ENCODE peak calls at places on chromosome 13, in ten cellular contexts. N, H, Q, I, Y, W, C, G, D and J are unnamed samples. For H3K36me3, the result is how much of the 10 kb centered on the place peaks cover.

GRCh38 chr13:27034678-27035111 is 136.9 kb downstream of the USP12 start:
- DNase-seq in G (no peak), W (no peak), Y (no peak), N (no peak), D (no peak), C (no peak), I (no peak), Q (no peak), H (no peak), J (no peak)

GRCh38 chr13:51643882-51644281 is 59.6 kb downstream of the WDFY2 start:
- DNase-seq in I (no peak), N (no peak), W (no peak), C (no peak), Y (peak), Q (no peak), G (no peak), H (no peak), D (no peak), J (no peak)

GRCh38 chr13:50033696-50034095 is 18.5 kb downstream of the KCNRG start:
- DNase-seq in D (no peak), N (no peak), G (no peak), Y (peak), C (no peak), H (no peak), I (no peak), W (no peak), Q (no peak), J (no peak)

GRCh38 chr13:102680842-102681725 is 13.8 kb downstream of the METTL21C start:
- DNase-seq in Y (peak), G (no peak), W (no peak), Q (no peak), D (no peak), H (no peak), I (no peak), N (peak), C (no peak), J (no peak)

GRCh38 chr13:88248393-88248792 is 577.2 kb downstream of the SLITRK5 start:
- DNase-seq in Y (no peak), D (no peak), Q (no peak), H (no peak), I (no peak), N (no peak), W (no peak), C (no peak), G (peak), J (no peak)

GRCh38 chr13:35699181-35699580 is 222.7 kb upstream of the MAB21L1 start:
- DNase-seq in D (no peak), H (no peak), Y (peak), I (no peak), N (no peak), W (no peak), C (no peak), G (no peak), Q (no peak), J (no peak)

GRCh38 chr13:46638262-46638661 is 85.3 kb downstream of the LRCH1 start:
- DNase-seq in Y (no peak), N (no peak), W (no peak), Q (no peak), C (no peak), G (no peak), H (no peak), I (no peak), D (no peak), J (no peak)

GRCh38 chr13:50261502-50261901 is 246.3 kb downstream of the KCNRG start:
- DNase-seq in D (no peak), Q (no peak), N (no peak), C (no peak), H (no peak), G (no peak), W (no peak), Y (no peak), I (no peak), J (no peak)

DNA sequence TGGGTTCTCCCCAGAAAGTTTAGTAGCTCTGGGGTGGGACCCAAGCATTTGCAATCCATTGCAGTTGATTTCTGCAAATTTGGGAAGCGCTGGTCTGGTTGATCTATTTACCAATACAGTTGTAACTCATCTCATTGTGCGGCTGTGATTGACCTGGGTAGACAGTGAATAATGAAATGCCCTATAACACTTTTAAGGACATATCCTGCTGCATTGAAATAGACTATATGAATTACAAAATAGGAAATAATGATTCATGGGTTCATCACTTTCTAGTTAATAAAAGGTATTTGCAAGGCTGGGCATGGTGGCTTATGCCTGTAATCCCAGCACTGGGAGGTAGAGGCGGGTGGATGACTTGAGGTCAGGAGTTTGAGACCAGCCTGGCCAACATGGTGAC is 59.0 kb upstream of the FARP1 start:
- DNase-seq in D (no peak), Y (no peak), W (no peak), N (no peak), I (no peak), H (no peak), Q (no peak), G (no peak), C (no peak), J (no peak)
- H3K27ac ChIP-seq in D (no peak), Y (peak), W (no peak), N (no peak), I (no peak), H (no peak), Q (no peak), G (no peak), C (no peak), J (no peak)

GRCh38 chr13:41428155-41428554 is 29.2 kb upstream of the RGCC start:
- DNase-seq in Y (no peak), D (no peak), W (no peak), G (peak), N (peak), Q (no peak), C (no peak), I (no peak), H (peak), J (no peak)

GRCh38 chr13:41426047-41426446 is 31.3 kb upstream of the RGCC start:
- DNase-seq in Y (no peak), H (peak), I (no peak), N (no peak), Q (no peak), D (no peak), W (no peak), G (no peak), C (no peak), J (no peak)

GRCh38 chr13:41427700-41428099 is 29.6 kb upstream of the RGCC start:
- DNase-seq in H (no peak), C (no peak), D (no peak), G (no peak), I (no peak), Y (no peak), Q (no peak), W (no peak), N (no peak), J (no peak)
- H3K4me3 ChIP-seq in H (peak), C (no peak), D (no peak), G (peak), I (no peak), Y (peak), Q (no peak), W (no peak), N (no peak), J (no peak)

GRCh38 chr13:110462091-110462490 is 99.4 kb downstream of the RAB20 start:
- DNase-seq in G (no peak), W (no peak), Y (no peak), H (no peak), Q (no peak), N (no peak), C (no peak), D (no peak), I (no peak), J (no peak)
- H3K36me3 ChIP-seq in G (under half), W (half or more), Y (under half), H (half or more), Q (under half), N (under half), C (half or more), D (under half), I (under half), J (under half)

GRCh38 chr13:43516401-43516826 is 270.4 kb downstream of the ENOX1 start:
- DNase-seq in I (no peak), H (no peak), Q (no peak), C (no peak), W (no peak), Y (peak), G (no peak), D (peak), N (no peak), J (no peak)
- H3K27ac ChIP-seq in I (peak), H (no peak), Q (no peak), C (no peak), W (no peak), Y (no peak), G (no peak), D (peak), N (no peak), J (no peak)

GRCh38 chr13:36801035-36801434 is 18.0 kb upstream of the RFXAP start:
- DNase-seq in N (no peak), G (no peak), D (no peak), H (no peak), C (peak), I (no peak), W (no peak), Q (no peak), Y (no peak), J (no peak)

GRCh38 chr13:36806102-36806501 is 12.9 kb upstream of the RFXAP start:
- DNase-seq in I (no peak), N (no peak), D (no peak), Q (no peak), W (no peak), Y (no peak), C (no peak), H (no peak), G (no peak), J (no peak)

GRCh38 chr13:36807616-36808015 is 11.4 kb upstream of the RFXAP start:
- DNase-seq in Y (no peak), C (no peak), D (no peak), H (no peak), Q (no peak), N (no peak), I (no peak), W (no peak), G (no peak), J (no peak)

GRCh38 chr13:36804588-36804987 is 14.4 kb upstream of the RFXAP start:
- DNase-seq in H (no peak), G (no peak), C (no peak), I (no peak), W (no peak), Q (no peak), N (no peak), D (no peak), Y (no peak), J (no peak)
- H3K4me3 ChIP-seq in H (no peak), G (no peak), C (no peak), I (no peak), W (no peak), Q (no peak), N (no peak), D (no peak), Y (no peak), J (no peak)

GRCh38 chr13:19838726-19839342 is 24.6 kb downstream of the ZMYM5 start:
- DNase-seq in N (no peak), D (no peak), C (no peak), I (no peak), Q (no peak), G (no peak), W (no peak), Y (peak), H (no peak), J (no peak)
- H3K36me3 ChIP-seq in N (under half), D (under half), C (under half), I (under half), Q (under half), G (under half), W (under half), Y (under half), H (half or more), J (half or more)

DNA sequence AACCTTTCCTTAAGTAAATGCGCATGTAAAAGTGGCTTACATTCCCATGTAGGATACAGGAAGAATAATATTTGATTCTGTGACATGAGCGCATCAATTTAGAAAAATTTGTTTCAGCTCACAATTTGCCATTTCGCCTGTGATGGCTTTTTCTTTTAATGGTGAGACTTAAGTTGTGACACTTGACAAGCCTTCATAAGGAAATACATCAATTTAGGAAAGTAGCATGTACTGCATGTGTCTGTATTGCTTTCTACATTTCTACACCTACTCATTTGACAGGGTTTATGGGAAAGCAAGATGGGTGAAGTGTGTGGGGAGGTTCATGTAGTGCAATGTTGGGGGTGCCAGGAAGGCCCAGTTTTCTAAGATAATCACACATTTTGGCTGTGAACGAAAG is 12.1 kb upstream of the SCEL start:
- DNase-seq in Y (no peak), H (no peak), N (no peak), W (no peak), Q (no peak), G (no peak), C (no peak), I (no peak), D (no peak), J (no peak)
- H3K27ac ChIP-seq in Y (no peak), H (no peak), N (no peak), W (no peak), Q (peak), G (no peak), C (no peak), I (no peak), D (no peak), J (no peak)

GRCh38 chr13:109999659-110000533 is 213.5 kb upstream of the IRS2 start:
- DNase-seq in W (no peak), G (no peak), H (no peak), Y (no peak), D (no peak), N (no peak), I (no peak), Q (no peak), C (no peak), J (no peak)

GRCh38 chr13:109998808-109999528 is 212.6 kb upstream of the IRS2 start:
- DNase-seq in Y (peak), D (no peak), C (no peak), H (no peak), N (no peak), G (no peak), Q (no peak), I (no peak), W (no peak), J (no peak)

GRCh38 chr13:109996404-109996960 is 210.1 kb upstream of the IRS2 start:
- DNase-seq in Q (no peak), Y (no peak), C (no peak), G (no peak), H (no peak), N (no peak), I (no peak), D (no peak), W (no peak), J (no peak)

GRCh38 chr13:109995578-109995977 is 209.2 kb upstream of the IRS2 start:
- DNase-seq in H (no peak), D (no peak), I (no peak), C (no peak), W (no peak), G (no peak), Y (no peak), Q (no peak), N (no peak), J (no peak)

GRCh38 chr13:109998030-109998429 is 211.6 kb upstream of the IRS2 start:
- DNase-seq in Y (no peak), Q (no peak), H (no peak), G (no peak), D (no peak), W (no peak), I (no peak), N (no peak), C (no peak), J (no peak)
- H3K4me3 ChIP-seq in Y (no peak), Q (no peak), H (no peak), G (no peak), D (no peak), W (no peak), I (no peak), N (no peak), C (no peak), J (no peak)

DNA sequence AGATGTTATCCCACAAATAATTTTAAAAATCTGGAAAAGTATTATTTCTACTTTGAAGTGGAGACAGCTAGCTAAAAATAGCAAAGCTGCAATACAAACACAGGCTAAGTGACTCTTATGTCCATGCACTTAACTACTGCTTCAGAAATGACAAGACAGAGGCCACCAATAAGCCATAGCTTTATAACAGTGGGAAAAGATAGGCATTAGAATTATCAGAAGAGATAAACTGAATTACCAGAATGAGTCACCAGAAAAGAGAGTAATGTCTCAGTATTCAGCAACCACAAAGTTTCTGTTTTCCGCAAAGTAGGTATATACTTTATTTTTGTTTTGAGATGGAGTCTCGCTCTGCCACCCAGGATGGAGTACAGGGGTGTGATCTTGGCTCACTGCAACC is 17.1 kb downstream of the CLN5 start:
- DNase-seq in H (no peak), Y (peak), D (no peak), I (no peak), Q (no peak), W (no peak), G (no peak), C (peak), N (no peak), J (no peak)
- H3K36me3 ChIP-seq in H (half or more), Y (under half), D (under half), I (under half), Q (under half), W (half or more), G (under half), C (under half), N (half or more), J (under half)